ENCODE peak calls at places on chromosomes 11 and 22, in six cellular contexts. E, C, B, Z, G and I are unnamed samples.

GRCh38 chr11:113796663-113797259 is 17.2 kb downstream of the CLDN25 start:
- DNase-seq in E (peak; percentile 52), C (peak; percentile 58), B (no peak), Z (peak; percentile 29), G (peak; percentile 35), I (peak; percentile 33)

GRCh38 chr11:13256216-13256615 is 21.4 kb upstream of the BMAL1 start:
- DNase-seq in E (no peak), C (no peak), B (no peak), Z (no peak), G (no peak), I (no peak)

GRCh38 chr11:12264361-12264760 is 113.0 kb upstream of the PARVA start:
- DNase-seq in E (no peak), C (no peak), B (no peak), Z (no peak), G (no peak), I (no peak)

GRCh38 chr11:14327105-14327504 is 31.9 kb downstream of the RRAS2 start:
- DNase-seq in E (no peak), C (no peak), B (no peak), Z (no peak), G (no peak), I (no peak)

GRCh38 chr11:2813141-2813908 is 72.2 kb downstream of the CDKN1C start:
- DNase-seq in E (peak; percentile 78), C (peak; percentile 83), B (no peak), Z (peak; percentile 82), G (no peak), I (no peak)

GRCh38 chr11:8090756-8091155 is 9.7 kb downstream of the TUB start:
- DNase-seq in E (no peak), C (peak; percentile 37), B (no peak), Z (peak; percentile 32), G (no peak), I (peak; percentile 34)

GRCh38 chr11:13297917-13298356 is 20.3 kb downstream of the BMAL1 start:
- DNase-seq in E (no peak), C (no peak), B (no peak), Z (no peak), G (no peak), I (peak; percentile 24)

GRCh38 chr11:65210748-65211147 is 29.0 kb downstream of the CAPN1 start:
- DNase-seq in E (no peak), C (no peak), B (no peak), Z (no peak), G (no peak), I (no peak)

GRCh38 chr22:39634530-39635399 is 64.2 kb downstream of the CACNA1I start:
- DNase-seq in E (peak; percentile 87), C (peak; percentile 79), B (no peak), Z (peak; percentile 88), G (no peak), I (peak; percentile 20)

GRCh38 chr11:75954039-75954438 is 139.0 kb downstream of the UVRAG start:
- DNase-seq in E (no peak), C (no peak), B (no peak), Z (peak; percentile 19), G (no peak), I (no peak)

GRCh38 chr11:130719516-130719915 is 196.8 kb downstream of the SNX19 start:
- DNase-seq in E (peak; percentile 71), C (peak; percentile 74), B (no peak), Z (peak; percentile 92), G (no peak), I (no peak)

GRCh38 chr22:44658371-44658953 is 43.5 kb upstream of the PRR5 start:
- DNase-seq in E (peak; percentile 79), C (peak; percentile 39), B (peak; percentile 67), Z (peak; percentile 66), G (peak; percentile 45), I (no peak)

GRCh38 chr11:122360875-122361274 is 244.9 kb upstream of the BLID start:
- DNase-seq in E (no peak), C (no peak), B (no peak), Z (no peak), G (no peak), I (no peak)

GRCh38 chr11:88680806-88681205 is 343.3 kb upstream of the CTSC start:
- DNase-seq in E (peak; percentile 2), C (no peak), B (no peak), Z (peak; percentile 44), G (no peak), I (no peak)

GRCh38 chr22:25970348-25970995 is 198.8 kb upstream of the SEZ6L start:
- DNase-seq in E (no peak), C (no peak), B (no peak), Z (no peak), G (peak; percentile 45), I (peak; percentile 24)

GRCh38 chr11:102361100-102362021 is 14.3 kb downstream of the BIRC2 start:
- DNase-seq in E (peak; percentile 26), C (no peak), B (no peak), Z (no peak), G (no peak), I (peak; percentile 49)

GRCh38 chr22:34946339-34946985 is 119.5 kb upstream of the ISX start:
- DNase-seq in E (no peak), C (no peak), B (no peak), Z (peak; percentile 41), G (no peak), I (peak; percentile 37)

GRCh38 chr11:77669848-77670511 is 32.4 kb upstream of the CLNS1A start:
- DNase-seq in E (peak; percentile 16), C (peak; percentile 27), B (no peak), Z (peak; percentile 68), G (no peak), I (no peak)

GRCh38 chr11:116890193-116890592 is 52.8 kb upstream of the APOA1 start:
- DNase-seq in E (no peak), C (no peak), B (no peak), Z (no peak), G (no peak), I (peak; percentile 51)

GRCh38 chr22:30004689-30005088 is 75.6 kb upstream of the HORMAD2 start:
- DNase-seq in E (no peak), C (no peak), B (no peak), Z (peak; percentile 19), G (peak; percentile 38), I (no peak)

GRCh38 chr11:41612415-41612814 is 153.0 kb upstream of the LRRC4C start:
- DNase-seq in E (peak; percentile 3), C (no peak), B (no peak), Z (peak; percentile 32), G (no peak), I (peak; percentile 2)

GRCh38 chr11:39412117-39412516 is 2047.3 kb downstream of the LRRC4C start:
- DNase-seq in E (no peak), C (no peak), B (no peak), Z (no peak), G (no peak), I (no peak)

GRCh38 chr11:120225372-120225909 is 14.5 kb upstream of the POU2F3 start:
- DNase-seq in E (peak; percentile 67), C (no peak), B (peak; percentile 59), Z (no peak), G (no peak), I (no peak)

GRCh38 chr11:86365566-86365965 is 9.1 kb upstream of the CCDC81 start:
- DNase-seq in E (no peak), C (no peak), B (no peak), Z (no peak), G (no peak), I (no peak)

DNA sequence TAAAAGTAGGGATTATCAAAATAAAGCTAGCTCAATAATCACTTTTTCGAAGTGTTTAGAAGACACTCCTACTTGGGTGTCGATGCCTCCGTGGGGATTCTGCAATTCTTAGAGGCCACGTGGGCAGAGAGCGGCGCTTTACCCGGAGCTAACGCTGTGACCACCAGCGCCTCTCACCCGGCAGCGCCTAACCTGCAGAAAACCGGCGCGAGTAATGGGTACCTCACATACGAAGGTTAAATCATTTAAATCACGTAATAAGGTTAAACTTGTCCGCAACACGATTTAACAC is 547 bp downstream of the TAF1D start:
- DNase-seq in E (peak; percentile 64), C (peak; percentile 46), B (peak; percentile 37), Z (peak; percentile 57), G (peak; percentile 44), I (peak; percentile 85)
- TF ChIP-seq CTCF in E (no peak), C (no peak), B (peak; percentile 8), Z (no peak), G (no peak), I (no peak)

GRCh38 chr11:93271596-93271995 is 58.9 kb upstream of the DEUP1 start:
- DNase-seq in E (no peak), C (no peak), B (no peak), Z (no peak), G (no peak), I (no peak)

GRCh38 chr11:93267383-93267782 is 63.2 kb upstream of the DEUP1 start:
- DNase-seq in E (no peak), C (no peak), B (no peak), Z (no peak), G (no peak), I (no peak)

GRCh38 chr11:93268287-93269040 is 62.1 kb upstream of the DEUP1 start:
- DNase-seq in E (no peak), C (no peak), B (no peak), Z (no peak), G (no peak), I (no peak)
- H3K4me3 ChIP-seq in E (no peak overlapping the region), C (no peak overlapping the region), B (no peak overlapping the region), Z (no peak overlapping the region), G (no peak overlapping the region), I (no peak overlapping the region)

GRCh38 chr22:43226368-43226979 is 39.5 kb upstream of the TTLL12 start:
- DNase-seq in E (peak; percentile 5), C (peak; percentile 9), B (no peak), Z (peak; percentile 41), G (no peak), I (no peak)
- TF ChIP-seq CTCF in E (no peak), C (peak; percentile 46), B (no peak), Z (no peak), G (no peak), I (no peak)

GRCh38 chr11:63502252-63502820 is 3.5 kb upstream of the LGALS12 start:
- DNase-seq in E (no peak), C (no peak), B (no peak), Z (no peak), G (no peak), I (peak; percentile 8)

GRCh38 chr11:63505857-63506528 is at the start of gene LGALS12:
- DNase-seq in E (peak; percentile 20), C (no peak), B (no peak), Z (peak; percentile 48), G (no peak), I (no peak)

GRCh38 chr11:63504054-63504453 is 1.8 kb upstream of the LGALS12 start:
- DNase-seq in E (no peak), C (no peak), B (no peak), Z (no peak), G (no peak), I (no peak)

GRCh38 chr11:63503492-63503891 is 2.4 kb upstream of the LGALS12 start:
- DNase-seq in E (no peak), C (no peak), B (no peak), Z (no peak), G (peak; percentile 27), I (no peak)

DNA sequence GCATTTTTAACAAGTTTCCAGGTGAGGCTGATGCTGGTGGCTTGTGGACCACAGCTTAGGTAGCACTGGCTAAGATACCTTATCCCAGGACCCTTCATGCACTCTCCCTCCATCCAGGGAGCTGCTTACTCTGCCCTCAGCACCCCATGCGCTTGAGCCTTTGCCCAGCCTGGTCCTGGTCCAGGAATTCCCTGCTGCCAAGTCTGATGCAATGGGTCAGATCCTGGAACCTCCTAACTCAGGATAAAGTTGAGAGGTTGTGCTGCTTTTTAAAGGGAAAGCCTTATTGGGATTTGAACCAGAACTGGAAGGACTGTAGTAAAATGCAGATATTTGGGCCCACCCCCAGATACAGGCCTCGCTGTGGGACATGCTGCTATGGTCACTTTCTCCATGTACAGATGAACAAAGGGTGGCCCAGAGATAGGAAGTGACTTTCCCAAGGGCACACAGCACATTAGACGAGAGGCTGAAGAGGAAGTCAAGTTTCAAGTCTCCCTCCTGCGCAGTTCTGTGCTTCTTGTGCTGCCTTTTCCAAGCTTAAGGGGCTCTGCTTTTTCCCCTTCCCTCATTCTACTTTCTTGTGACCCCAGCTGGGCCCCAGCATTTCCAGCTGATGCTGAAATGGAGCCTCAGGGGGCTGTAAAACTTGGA is 824 bp upstream of the LGALS12 start:
- DNase-seq in E (no peak), C (no peak), B (no peak), Z (no peak), G (peak; percentile 43), I (no peak)
- H3K4me3 ChIP-seq in E (no peak overlapping the region), C (no peak overlapping the region), B (no peak overlapping the region), Z (no peak overlapping the region), G (no peak overlapping the region), I (no peak overlapping the region)